ENCODE peak calls at places on chromosomes 3 and 15, in four cellular contexts. E is CD8-positive, alpha-beta memory T cell; N is psoas muscle; T is trophoblast cell. R is an unnamed sample.

GRCh38 chr3:142027713-142028112 is 121.6 kb downstream of the TFDP2 start:
- DNase-seq in E (no peak), N (no peak), T (peak; percentile 15), R (peak; percentile 38)

GRCh38 chr15:59993041-59993750 is 10.9 kb upstream of the FOXB1 start:
- DNase-seq in E (no peak), N (no peak), T (no peak), R (no peak)

GRCh38 chr3:53860196-53860595 is 13.8 kb downstream of the IL17RB start:
- DNase-seq in E (no peak), N (no peak), T (no peak), R (no peak)

GRCh38 chr3:170809021-170809974 is 60.7 kb downstream of the RPL22L1 start:
- DNase-seq in E (no peak), N (no peak), T (peak; percentile 20), R (peak; percentile 77)

GRCh38 chr3:29335921-29336320 is 55.0 kb downstream of the RBMS3 start:
- DNase-seq in E (no peak), N (no peak), T (no peak), R (no peak)

GRCh38 chr15:101579766-101580165 is 72.4 kb downstream of the TM2D3 start:
- DNase-seq in E (no peak), N (no peak), T (no peak), R (peak; percentile 91)

GRCh38 chr3:194134231-194134756 is 1.7 kb upstream of the HES1 start:
- DNase-seq in E (peak; percentile 41), N (peak; percentile 83), T (peak; percentile 67), R (peak; percentile 95)

GRCh38 chr15:63332367-63333078 is 49.1 kb downstream of the CA12 start:
- DNase-seq in E (no peak), N (no peak), T (no peak), R (peak; percentile 78)

GRCh38 chr3:113516115-113516505 is 1.2 kb upstream of the SPICE1 start:
- DNase-seq in E (no peak), N (no peak), T (no peak), R (no peak)
- H3K4me3 ChIP-seq in E (no peak overlapping the region), N (peak overlapping the region; percentile 99), T (no peak overlapping the region), R (peak overlapping the region; percentile 87)

DNA sequence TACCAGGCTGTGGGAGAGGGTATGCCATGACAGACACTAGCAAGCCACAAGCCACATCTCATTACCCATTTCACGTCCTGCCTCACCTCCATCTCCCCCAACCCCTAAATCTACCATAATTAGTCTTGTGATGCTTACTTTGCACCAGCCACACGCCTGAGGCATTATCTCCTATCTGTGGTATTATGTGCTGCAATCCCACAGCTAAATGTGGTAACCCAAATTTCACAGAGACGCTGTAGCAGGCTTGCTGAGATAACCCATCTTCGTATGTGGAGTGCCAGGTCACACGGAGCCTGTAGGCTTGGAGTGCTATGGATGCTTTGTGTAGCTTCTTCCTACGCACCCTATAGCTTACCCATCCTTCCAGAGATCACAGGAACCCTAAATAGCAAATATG is 256.7 kb upstream of the KCNH8 start:
- DNase-seq in E (peak; percentile 56), N (no peak), T (peak; percentile 1), R (no peak)
- H3K27ac ChIP-seq in E (no peak overlapping the region), N (no peak overlapping the region), T (no peak overlapping the region), R (no peak overlapping the region)

GRCh38 chr3:162718697-162719096 is 1222.1 kb downstream of the OTOL1 start:
- DNase-seq in E (no peak), N (no peak), T (no peak), R (no peak)

GRCh38 chr3:162722336-162722735 is 1225.7 kb downstream of the OTOL1 start:
- DNase-seq in E (no peak), N (no peak), T (no peak), R (no peak)

GRCh38 chr3:162721736-162722135 is 1225.1 kb downstream of the OTOL1 start:
- DNase-seq in E (no peak), N (no peak), T (no peak), R (no peak)

DNA sequence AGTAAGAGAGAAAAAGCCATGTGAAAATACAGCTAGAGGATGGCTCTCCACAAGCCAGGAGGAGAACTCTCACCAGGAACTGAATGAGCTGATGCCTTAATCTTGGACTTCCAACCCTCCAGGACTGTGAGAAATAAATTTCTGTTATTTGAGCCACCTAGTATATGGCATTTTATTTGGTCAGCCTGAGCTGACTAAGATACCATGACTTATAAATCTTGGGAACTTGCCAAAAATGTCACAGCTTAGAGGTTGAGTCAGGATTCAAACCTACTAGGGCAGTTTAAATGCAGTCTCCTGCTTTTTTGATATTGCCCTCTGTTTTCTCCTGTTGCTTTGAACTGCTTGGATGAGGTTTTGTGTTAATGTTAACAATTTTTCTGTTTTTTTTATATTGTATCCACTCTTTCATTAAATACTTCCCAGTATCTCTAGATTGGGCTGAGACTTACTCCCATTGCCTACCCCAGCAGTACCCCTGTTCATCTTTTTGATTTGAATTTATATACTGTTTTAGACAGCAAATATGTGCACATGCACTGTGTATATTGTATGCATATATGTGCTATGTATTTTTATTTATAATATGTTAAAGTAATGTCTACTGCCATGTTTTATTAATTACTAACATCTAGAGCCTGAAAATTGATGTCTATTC is 1223.2 kb downstream of the OTOL1 start:
- DNase-seq in E (no peak), N (no peak), T (no peak), R (peak; percentile 10)
- H3K4me3 ChIP-seq in E (no peak overlapping the region), N (no peak overlapping the region), T (no peak overlapping the region), R (no peak overlapping the region)

GRCh38 chr3:151345854-151346253 is 16.5 kb upstream of the P2RY13 start:
- DNase-seq in E (no peak), N (no peak), T (no peak), R (no peak)
- H3K27ac ChIP-seq in E (no peak overlapping the region), N (no peak overlapping the region), T (no peak overlapping the region), R (no peak overlapping the region)

GRCh38 chr15:26724381-26724780 is 48.5 kb downstream of the GABRB3 start:
- DNase-seq in E (no peak), N (no peak), T (no peak), R (no peak)

GRCh38 chr15:26722621-26723160 is 50.2 kb downstream of the GABRB3 start:
- DNase-seq in E (no peak), N (no peak), T (no peak), R (no peak)

GRCh38 chr15:26716069-26716468 is 56.8 kb downstream of the GABRB3 start:
- DNase-seq in E (no peak), N (no peak), T (no peak), R (no peak)

GRCh38 chr15:26720546-26720945 is 52.3 kb downstream of the GABRB3 start:
- DNase-seq in E (no peak), N (no peak), T (no peak), R (no peak)

DNA sequence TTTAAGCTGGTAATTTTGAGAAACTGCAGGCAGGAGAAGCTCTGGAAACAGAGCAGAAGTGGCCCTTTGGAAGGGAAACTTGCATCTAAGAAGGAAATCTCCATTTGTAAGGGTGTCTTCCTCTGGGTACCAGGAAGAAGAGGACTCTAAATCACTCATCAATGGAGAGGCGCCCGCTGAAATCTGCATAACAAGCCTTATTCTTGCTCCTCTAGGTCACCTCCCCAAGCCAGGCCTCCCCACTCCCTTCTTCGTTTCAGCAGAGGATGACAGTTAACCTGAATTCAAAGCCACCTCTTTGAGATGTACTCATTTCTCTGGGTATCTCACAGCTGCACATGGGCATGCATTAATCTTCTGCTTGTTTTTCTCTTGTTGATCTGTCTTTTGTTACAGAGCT is 51.6 kb downstream of the GABRB3 start:
- DNase-seq in E (no peak), N (no peak), T (no peak), R (no peak)
- H3K4me3 ChIP-seq in E (no peak overlapping the region), N (no peak overlapping the region), T (no peak overlapping the region), R (no peak overlapping the region)

GRCh38 chr3:32847520-32847919 is 29.7 kb downstream of the TRIM71 start:
- DNase-seq in E (no peak), N (no peak), T (no peak), R (no peak)
- H3K27ac ChIP-seq in E (no peak overlapping the region), N (no peak overlapping the region), T (peak overlapping the region; percentile 67), R (no peak overlapping the region)

GRCh38 chr3:117995795-117996194 is 1038.9 kb downstream of the IGSF11 start:
- DNase-seq in E (no peak), N (no peak), T (no peak), R (no peak)
- H3K4me3 ChIP-seq in E (no peak overlapping the region), N (no peak overlapping the region), T (no peak overlapping the region), R (no peak overlapping the region)

GRCh38 chr15:96341465-96342142 is 11.1 kb downstream of the NR2F2 start:
- DNase-seq in E (no peak), N (peak; percentile 54), T (no peak), R (no peak)
- H3K27ac ChIP-seq in E (no peak overlapping the region), N (peak overlapping the region; percentile 94), T (no peak overlapping the region), R (no peak overlapping the region)

R was measured in PC-9.